ENCODE peak calls at places on chromosomes 13 and 19, in five cellular contexts. F is upper lobe of left lung, E is HepG2, G is A549, R is K562. J is an unnamed sample. For H3K4me1 and H3K9me3, the result is how much of the 10 kb centered on the place peaks cover.

GRCh38 chr19:1058112-1058511 is 8.9 kb upstream of the ARHGAP45 start:
- ATAC-seq in R (no peak), E (no peak), F (no peak), G (no peak), J (no peak)

GRCh38 chr19:15869109-15869555 is 28.7 kb downstream of the CYP4F2 start:
- ATAC-seq in F (peak), R (peak), G (peak), E (peak), J (peak)

GRCh38 chr13:108283110-108283509 is 13.6 kb downstream of the TNFSF13B start:
- ATAC-seq in G (no peak), R (no peak), F (peak), E (no peak), J (no peak)

GRCh38 chr13:80132741-80133601 is 208.0 kb downstream of the SPRY2 start:
- ATAC-seq in E (peak), F (peak), R (no peak), G (peak), J (peak)

GRCh38 chr19:30535011-30535410 is 162.8 kb downstream of the ZNF536 start:
- ATAC-seq in E (no peak), F (no peak), R (no peak), G (no peak), J (no peak)

GRCh38 chr13:31895687-31896086 is 135.9 kb upstream of the FRY start:
- ATAC-seq in E (no peak), G (no peak), R (no peak), F (no peak), J (no peak)

GRCh38 chr19:44613295-44614168 is at the start of gene IGSF23:
- ATAC-seq in G (no peak), E (peak), F (no peak), R (no peak), J (no peak)

GRCh38 chr19:48866692-48867091 is 1.7 kb downstream of the PLEKHA4 start:
- ATAC-seq in R (no peak), G (no peak), E (no peak), F (no peak), J (no peak)

GRCh38 chr19:38733493-38734175 is 10.6 kb downstream of the CAPN12 start:
- ATAC-seq in E (peak), F (no peak), G (peak), R (no peak), J (no peak)

GRCh38 chr19:5339950-5340636 is 519 bp downstream of the PTPRS start:
- ATAC-seq in R (peak), F (peak), E (peak), G (peak), J (peak)

GRCh38 chr13:82850644-82851043 is 1031.6 kb downstream of the SLITRK1 start:
- ATAC-seq in F (no peak), G (no peak), E (no peak), R (no peak), J (no peak)

GRCh38 chr13:51771418-51772104 is 32.4 kb downstream of the DHRS12 start:
- ATAC-seq in F (peak), G (peak), E (peak), R (peak), J (no peak)

GRCh38 chr19:29614780-29615179 is 8.7 kb downstream of the POP4 start:
- ATAC-seq in R (no peak), G (no peak), F (no peak), E (no peak), J (no peak)

GRCh38 chr13:47893527-47893926 is 107.5 kb downstream of the SUCLA2 start:
- ATAC-seq in G (no peak), F (no peak), E (no peak), R (no peak), J (no peak)
- H3K4me1 ChIP-seq in G (under half), F (under half), E (under half), R (under half), J (under half)

GRCh38 chr19:27765912-27766725 is 1446.8 kb downstream of the UQCRFS1 start:
- ATAC-seq in E (no peak), F (no peak), G (no peak), R (no peak), J (no peak)
- H3K9me3 ChIP-seq in E (half or more), F (under half), G (half or more), R (under half), J (under half)

DNA sequence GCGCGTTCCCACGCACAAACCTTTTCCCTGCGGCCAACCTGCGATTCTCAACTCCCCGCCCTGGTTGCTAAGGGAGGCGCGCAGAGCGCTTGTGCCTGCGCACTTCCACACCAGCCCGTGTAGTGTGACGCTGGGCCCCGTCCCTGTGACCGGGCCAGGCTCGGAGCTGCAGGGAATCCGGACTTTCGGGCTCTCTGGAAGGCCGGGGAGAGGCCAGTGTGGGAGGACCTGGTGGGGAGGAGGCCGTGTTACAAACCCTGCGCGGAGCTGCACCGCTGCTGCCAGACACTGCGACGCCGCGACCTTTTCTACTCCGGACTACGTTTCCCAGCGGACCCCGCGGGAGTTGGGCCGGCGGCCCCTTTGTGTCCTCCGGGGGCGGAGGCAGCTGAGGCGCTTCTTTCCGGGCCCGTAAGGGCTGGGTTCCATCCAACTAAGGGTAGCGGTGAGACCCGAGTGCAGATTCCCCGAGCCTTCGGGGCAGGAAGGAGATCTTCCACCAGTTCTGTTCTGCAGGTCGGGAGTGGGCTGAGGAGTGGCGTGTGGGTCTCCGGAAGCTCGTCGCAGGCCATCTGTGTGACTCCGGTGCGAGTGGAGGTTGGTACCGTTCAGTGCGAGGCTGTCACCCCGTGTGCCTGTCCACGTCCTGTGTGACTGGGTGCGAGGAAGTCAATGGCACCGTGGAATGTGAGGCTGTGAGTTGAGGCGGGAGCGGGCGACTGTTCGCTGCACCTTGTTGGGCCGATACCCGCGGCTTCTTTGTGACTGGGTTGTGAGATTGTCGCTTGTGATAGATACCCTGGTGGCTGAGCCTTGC is at the start of gene ZNF570:
- ATAC-seq in F (peak), E (peak), G (peak), R (no peak), J (peak)
- TF ChIP-seq EP300 in F (no peak), E (no peak), G (no peak), R (no peak), J (no peak)

GRCh38 chr19:7386308-7386707 is 37.6 kb downstream of the ARHGEF18 start:
- ATAC-seq in G (peak), R (peak), F (no peak), E (peak), J (no peak)

GRCh38 chr19:7382694-7383093 is 34.0 kb downstream of the ARHGEF18 start:
- ATAC-seq in E (peak), F (no peak), G (no peak), R (peak), J (no peak)

GRCh38 chr19:7383284-7383683 is 34.5 kb downstream of the ARHGEF18 start:
- ATAC-seq in E (no peak), R (no peak), F (no peak), G (no peak), J (no peak)

GRCh38 chr19:7385062-7385461 is 36.3 kb downstream of the ARHGEF18 start:
- ATAC-seq in F (peak), E (no peak), G (no peak), R (no peak), J (no peak)

DNA sequence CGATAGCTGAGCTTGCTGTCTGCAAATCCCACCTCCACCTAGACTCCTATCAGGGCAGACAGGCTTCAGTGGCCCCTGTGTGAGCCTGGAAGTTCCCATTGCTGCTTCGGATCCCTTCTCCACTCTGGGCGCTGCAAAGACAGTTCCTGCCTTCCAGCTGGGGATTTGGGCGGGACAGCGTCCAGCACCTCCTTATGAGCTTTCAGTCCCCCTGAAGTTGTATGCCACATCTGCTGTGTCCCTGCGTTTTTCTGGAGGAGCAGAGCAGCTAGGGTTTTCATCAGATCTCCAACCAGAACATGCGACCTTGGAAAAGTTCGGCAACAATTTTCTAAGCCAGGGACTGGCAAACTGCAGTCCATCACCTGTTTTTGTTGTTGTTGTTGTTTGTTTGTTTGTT is 38.0 kb downstream of the ARHGEF18 start:
- ATAC-seq in E (no peak), G (no peak), R (peak), F (no peak), J (no peak)
- H3K4me1 ChIP-seq in E (under half), G (under half), R (under half), F (under half), J (under half)

GRCh38 chr13:90709329-90709728 is 638.2 kb upstream of the MIR17HG start:
- ATAC-seq in E (no peak), R (no peak), G (no peak), F (no peak), J (no peak)
- H3K9me3 ChIP-seq in E (under half), R (under half), G (under half), F (under half), J (under half)

DNA sequence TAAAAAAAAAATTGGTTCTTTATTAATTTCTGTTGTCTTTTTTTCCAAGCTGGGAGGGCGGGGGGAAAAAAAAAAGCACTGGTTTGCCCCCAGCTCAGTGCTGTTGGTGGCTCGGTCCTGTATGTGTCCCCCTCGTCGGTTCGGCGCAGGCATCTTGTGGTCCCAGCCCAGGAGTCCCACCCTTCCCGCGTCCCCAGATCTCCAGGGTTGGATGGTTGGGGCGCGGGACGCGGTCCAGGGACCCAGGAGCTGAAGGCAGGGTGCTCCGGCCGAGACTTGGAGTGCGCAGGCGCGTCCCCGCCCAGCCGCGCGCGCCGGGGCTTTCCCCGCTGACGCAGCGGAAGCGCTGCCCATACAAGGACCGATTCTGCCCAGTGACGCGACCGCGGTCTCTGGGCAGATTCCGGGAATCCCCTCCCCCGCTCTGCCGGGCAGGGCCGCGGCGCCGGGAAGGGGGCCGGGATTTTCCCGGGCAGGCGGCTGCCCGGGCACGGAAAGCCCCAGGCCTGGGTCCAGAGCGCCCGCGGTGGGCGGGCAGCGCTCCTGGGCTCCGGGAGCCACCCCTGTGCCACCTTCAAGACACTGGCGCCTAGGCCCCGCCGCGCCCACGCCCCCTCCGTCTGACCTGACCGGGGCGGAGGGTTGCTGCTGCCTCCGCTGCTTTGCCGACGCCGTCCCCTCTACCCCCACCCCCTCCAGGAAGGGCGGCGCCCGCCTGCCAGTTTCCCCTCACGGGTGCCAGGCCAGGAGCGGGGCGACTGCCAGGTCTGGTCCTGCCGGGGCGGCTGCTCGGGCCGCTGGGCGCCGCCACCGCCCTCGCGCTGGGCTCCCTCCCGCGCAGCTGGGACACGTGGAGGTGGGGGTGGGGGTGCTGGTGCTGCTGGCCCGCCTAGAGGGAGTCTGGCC is 2.3 kb downstream of the JUNB start:
- ATAC-seq in G (peak), R (peak), F (peak), E (peak), J (peak)
- TF ChIP-seq EP300 in G (no peak), R (peak), F (peak), E (peak), J (no peak)

GRCh38 chr13:110447801-110448200 is 113.7 kb downstream of the RAB20 start:
- ATAC-seq in E (no peak), R (no peak), F (no peak), G (no peak), J (no peak)

GRCh38 chr13:110445183-110445582 is 116.3 kb downstream of the RAB20 start:
- ATAC-seq in E (no peak), F (no peak), R (no peak), G (no peak), J (no peak)

GRCh38 chr13:110447058-110447511 is 114.4 kb downstream of the RAB20 start:
- ATAC-seq in E (no peak), F (no peak), G (no peak), R (no peak), J (no peak)

GRCh38 chr13:110445722-110446569 is 115.6 kb downstream of the RAB20 start:
- ATAC-seq in F (no peak), E (no peak), G (no peak), R (no peak), J (no peak)

GRCh38 chr13:110446570-110446880 is 115.0 kb downstream of the RAB20 start:
- ATAC-seq in R (no peak), F (no peak), G (no peak), E (no peak), J (no peak)
- H3K4me1 ChIP-seq in R (under half), F (under half), G (under half), E (under half), J (under half)